ENCODE peak calls at places on chromosomes 4 and X, in ten cellular contexts. C is mammary epithelial cell, O is lower lobe of right lung, N is aorta, P is AG04450, B is cardiac muscle cell, D is MM.1S, M is suprapubic skin, H is lung, K is adrenal gland. F is an unnamed sample.
A peak's percentile ranks its signal among the peaks of the same experiment; 100 is the strongest.

GRCh38 chr4:30879841-30880240 is 159.7 kb downstream of the PCDH7 start:
- DNase-seq in C (no peak), O (no peak), N (no peak), P (no peak), B (no peak), D (no peak), M (no peak), H (no peak), K (no peak), F (no peak)

GRCh38 chrX:153075366-153075765 is 3.1 kb downstream of the PNMA6A start:
- DNase-seq in C (no peak), O (no peak), N (no peak), P (no peak), B (no peak), D (no peak), M (no peak), H (no peak), K (no peak), F (no peak)

GRCh38 chrX:1466971-1467561 is 14.4 kb upstream of the ASMTL start:
- DNase-seq in C (no peak), O (no peak), N (no peak), P (no peak), B (no peak), D (peak; percentile 89), M (peak; percentile 75), H (peak; percentile 29), K (no peak), F (peak; percentile 38)

GRCh38 chr4:6990661-6991060 is 52.5 kb upstream of the TADA2B start:
- DNase-seq in C (no peak), O (no peak), N (no peak), P (no peak), B (no peak), D (no peak), M (no peak), H (no peak), K (no peak), F (no peak)

GRCh38 chrX:119690921-119691716 is 1.8 kb downstream of the SEPTIN6 start:
- DNase-seq in C (peak; percentile 8), O (no peak), N (no peak), P (no peak), B (no peak), D (peak; percentile 32), M (no peak), H (no peak), K (peak; percentile 93), F (no peak)

GRCh38 chr4:184262901-184263300 is 45.2 kb upstream of the ENPP6 start:
- DNase-seq in C (peak; percentile 72), O (no peak), N (no peak), P (no peak), B (no peak), D (no peak), M (no peak), H (no peak), K (peak; percentile 40), F (no peak)

GRCh38 chr4:38811307-38811706 is 6.7 kb upstream of the TLR1 start:
- DNase-seq in C (no peak), O (no peak), N (no peak), P (no peak), B (no peak), D (no peak), M (no peak), H (no peak), K (no peak), F (no peak)

GRCh38 chr4:6917445-6918241 is 8.0 kb downstream of the TBC1D14 start:
- DNase-seq in C (no peak), O (peak; percentile 93), N (peak; percentile 84), P (no peak), B (no peak), D (no peak), M (no peak), H (peak; percentile 91), K (peak; percentile 90), F (no peak)

GRCh38 chrX:153726286-153727107 is 1.8 kb downstream of the ABCD1 start:
- DNase-seq in C (no peak), O (peak; percentile 83), N (peak; percentile 84), P (no peak), B (peak; percentile 77), D (peak; percentile 83), M (no peak), H (peak; percentile 60), K (peak; percentile 88), F (peak; percentile 80)

GRCh38 chr4:107719211-107719926 is 665 bp downstream of the PAPSS1 start:
- DNase-seq in C (peak; percentile 72), O (no peak), N (no peak), P (no peak), B (no peak), D (peak; percentile 45), M (no peak), H (no peak), K (peak; percentile 57), F (peak; percentile 78)

GRCh38 chr4:151653548-151653918 is 107.3 kb downstream of the GATB start:
- DNase-seq in C (no peak), O (no peak), N (no peak), P (no peak), B (no peak), D (no peak), M (no peak), H (no peak), K (no peak), F (no peak)

GRCh38 chrX:134177527-134177926 is 59.5 kb upstream of the CCDC160 start:
- DNase-seq in C (no peak), O (no peak), N (no peak), P (no peak), B (peak; percentile 15), D (no peak), M (no peak), H (no peak), K (no peak), F (no peak)

GRCh38 chr4:108166441-108167315 is 2.1 kb downstream of the LEF1 start:
- DNase-seq in C (no peak), O (no peak), N (no peak), P (no peak), B (peak; percentile 88), D (peak; percentile 72), M (no peak), H (no peak), K (no peak), F (no peak)

GRCh38 chrX:51336584-51336983 is 4.0 kb downstream of the NUDT10 start:
- DNase-seq in C (peak; percentile 25), O (no peak), N (no peak), P (no peak), B (peak; percentile 52), D (peak; percentile 43), M (no peak), H (no peak), K (peak; percentile 65), F (no peak)

GRCh38 chrX:51053741-51054140 is 143.2 kb downstream of the BMP15 start:
- DNase-seq in C (no peak), O (no peak), N (no peak), P (no peak), B (no peak), D (no peak), M (no peak), H (no peak), K (no peak), F (no peak)

GRCh38 chr4:101337688-101338087 is 9.6 kb downstream of the PPP3CA start:
- DNase-seq in C (peak; percentile 60), O (no peak), N (no peak), P (no peak), B (no peak), D (no peak), M (no peak), H (no peak), K (peak; percentile 52), F (no peak)

GRCh38 chrX:72307646-72308051 is 1.9 kb upstream of the CITED1 start:
- DNase-seq in C (no peak), O (no peak), N (no peak), P (no peak), B (no peak), D (no peak), M (no peak), H (no peak), K (no peak), F (no peak)
- H3K4me3 ChIP-seq in C (no peak overlapping the region), O (peak overlapping the region; percentile 60), N (peak overlapping the region; percentile 61), P (no peak overlapping the region), B (peak overlapping the region; percentile 59), D (peak overlapping the region; percentile 53), M (peak overlapping the region; percentile 61), H (no peak overlapping the region), K (no peak overlapping the region), F (peak overlapping the region; percentile 73)

GRCh38 chrX:78659955-78660354 is 827 bp upstream of the RTL3 start:
- DNase-seq in C (no peak), O (no peak), N (no peak), P (no peak), B (no peak), D (no peak), M (no peak), H (no peak), K (no peak), F (no peak)

GRCh38 chrX:78652971-78653822 is 5.9 kb downstream of the RTL3 start:
- DNase-seq in C (peak; percentile 62), O (no peak), N (no peak), P (no peak), B (no peak), D (peak; percentile 15), M (no peak), H (no peak), K (no peak), F (no peak)

GRCh38 chrX:78650906-78651437 is 8.2 kb downstream of the RTL3 start:
- DNase-seq in C (no peak), O (no peak), N (no peak), P (no peak), B (no peak), D (peak; percentile 87), M (no peak), H (no peak), K (no peak), F (no peak)

GRCh38 chrX:78658851-78659744 is at the start of gene RTL3:
- DNase-seq in C (peak; percentile 44), O (no peak), N (no peak), P (no peak), B (no peak), D (no peak), M (no peak), H (no peak), K (no peak), F (no peak)

GRCh38 chrX:78655642-78656041 is 3.5 kb downstream of the RTL3 start:
- DNase-seq in C (no peak), O (no peak), N (no peak), P (no peak), B (no peak), D (no peak), M (no peak), H (no peak), K (no peak), F (no peak)
- H3K27ac ChIP-seq in C (no peak overlapping the region), O (no peak overlapping the region), N (no peak overlapping the region), P (no peak overlapping the region), B (no peak overlapping the region), D (no peak overlapping the region), M (no peak overlapping the region), H (no peak overlapping the region), K (no peak overlapping the region), F (no peak overlapping the region)

GRCh38 chrX:77917294-77917933 is 6.9 kb downstream of the ATP7A start:
- DNase-seq in C (no peak), O (no peak), N (no peak), P (no peak), B (no peak), D (peak; percentile 35), M (no peak), H (no peak), K (no peak), F (no peak)
- H3K4me3 ChIP-seq in C (no peak overlapping the region), O (no peak overlapping the region), N (no peak overlapping the region), P (no peak overlapping the region), B (no peak overlapping the region), D (peak overlapping the region; percentile 54), M (no peak overlapping the region), H (no peak overlapping the region), K (no peak overlapping the region), F (no peak overlapping the region)

GRCh38 chr4:20254517-20255250 is 3.0 kb downstream of the SLIT2 start:
- DNase-seq in C (no peak), O (peak; percentile 46), N (peak; percentile 57), P (no peak), B (peak; percentile 67), D (no peak), M (peak; percentile 80), H (no peak), K (peak; percentile 54), F (no peak)
- H3K27ac ChIP-seq in C (no peak overlapping the region), O (peak overlapping the region; percentile 54), N (peak overlapping the region; percentile 19), P (peak overlapping the region; percentile 25), B (peak overlapping the region; percentile 18), D (no peak overlapping the region), M (peak overlapping the region; percentile 30), H (peak overlapping the region; percentile 43), K (peak overlapping the region; percentile 10), F (peak overlapping the region; percentile 11)